ENCODE peak calls at places on chromosomes 13 and 19, in nine cellular contexts. Z is fibroblast of gingiva; B is activated CD4-positive, alpha-beta T cell treated with anti-CD3 and anti-CD28 coated beads, Interleukin-2, amount 50 U/mL, for 24 hours; I is stimulated activated CD8-positive, alpha-beta memory T cell treated with anti-CD3 and anti-CD28 coated beads, Interleukin-7, amount 100 ng/mL, for 1 hour; S is AG08395; L is CD8-positive, alpha-beta T cell; N is bronchial epithelial cell; U is dermis microvascular lymphatic vessel endothelial cell; X is activated naive CD4-positive, alpha-beta T cell treated with anti-CD3 and anti-CD28 coated beads for 36 hours. C is an unnamed sample.

GRCh38 chr13:23790591-23791170 is 98.5 kb downstream of the MIPEP start:
- DNase-seq in Z (peak; percentile 98), B (no peak), I (no peak), S (peak; percentile 84), L (no peak), N (no peak), U (no peak), X (no peak), C (no peak)

GRCh38 chr19:54190942-54191670 is at the start of gene TSEN34:
- DNase-seq in Z (peak; percentile 36), B (no peak), I (peak; percentile 72), S (peak; percentile 76), L (peak; percentile 89), N (no peak), U (peak; percentile 86), X (no peak), C (peak; percentile 91)

GRCh38 chr13:50202485-50202884 is 187.2 kb downstream of the KCNRG start:
- DNase-seq in Z (no peak), B (no peak), I (no peak), S (no peak), L (no peak), N (no peak), U (no peak), X (no peak), C (no peak)

GRCh38 chr13:112510002-112510780 is 77.8 kb downstream of the TUBGCP3 start:
- DNase-seq in Z (peak; percentile 72), B (no peak), I (no peak), S (peak; percentile 80), L (no peak), N (peak; percentile 69), U (peak; percentile 75), X (no peak), C (no peak)

GRCh38 chr19:35109395-35110112 is 6.1 kb upstream of the FXYD3 start:
- DNase-seq in Z (no peak), B (no peak), I (no peak), S (no peak), L (no peak), N (no peak), U (no peak), X (no peak), C (no peak)

GRCh38 chr13:19172647-19173030 is 9.0 kb downstream of the TUBA3C start:
- DNase-seq in Z (no peak), B (no peak), I (no peak), S (no peak), L (no peak), N (no peak), U (no peak), X (no peak), C (no peak)

GRCh38 chr19:52570005-52570861 is at the start of gene ZNF701:
- DNase-seq in Z (peak; percentile 88), B (peak; percentile 93), I (peak; percentile 93), S (peak; percentile 94), L (peak; percentile 93), N (peak; percentile 71), U (peak; percentile 94), X (peak; percentile 97), C (peak; percentile 97)

GRCh38 chr19:21566073-21566472 is 60.7 kb downstream of the ZNF429 start:
- DNase-seq in Z (no peak), B (no peak), I (no peak), S (no peak), L (peak; percentile 35), N (peak; percentile 44), U (no peak), X (peak; percentile 60), C (no peak)

GRCh38 chr13:52600666-52601065 is 41.6 kb upstream of the HNRNPA1L2 start:
- DNase-seq in Z (no peak), B (no peak), I (no peak), S (peak; percentile 5), L (no peak), N (no peak), U (peak; percentile 17), X (no peak), C (no peak)

GRCh38 chr13:98032168-98032567 is 78.7 kb downstream of the IPO5 start:
- DNase-seq in Z (no peak), B (no peak), I (no peak), S (no peak), L (no peak), N (no peak), U (no peak), X (no peak), C (no peak)

GRCh38 chr19:18756896-18757295 is 34.2 kb downstream of the COMP start:
- DNase-seq in Z (no peak), B (no peak), I (no peak), S (no peak), L (no peak), N (peak; percentile 88), U (no peak), X (no peak), C (no peak)

GRCh38 chr19:51024924-51025323 is 1.5 kb downstream of the KLK11 start:
- DNase-seq in Z (no peak), B (no peak), I (no peak), S (no peak), L (no peak), N (no peak), U (no peak), X (no peak), C (no peak)

GRCh38 chr13:27336005-27336673 is 65.5 kb downstream of the RASL11A start:
- DNase-seq in Z (no peak), B (no peak), I (no peak), S (no peak), L (no peak), N (no peak), U (no peak), X (no peak), C (no peak)

GRCh38 chr13:54884645-54885044 is 1856.0 kb downstream of the OLFM4 start:
- DNase-seq in Z (no peak), B (no peak), I (no peak), S (no peak), L (no peak), N (no peak), U (no peak), X (no peak), C (no peak)

GRCh38 chr19:43467730-43468129 is 2.3 kb upstream of the LYPD3 start:
- DNase-seq in Z (peak; percentile 58), B (no peak), I (no peak), S (no peak), L (no peak), N (peak; percentile 68), U (peak; percentile 72), X (no peak), C (no peak)